ENCODE peak calls at places on chromosome 11, in nine cellular contexts. F is uterus; A is sigmoid colon; H is bronchial epithelial cell; T is astrocyte; E is body of pancreas; J is CD8-positive, alpha-beta T cell; W is heart right ventricle; N is GM12864. Y is an unnamed sample.

GRCh38 chr11:16356057-16356750 is at the start of gene SOX6:
- DNase-seq in N (no peak), F (no peak), J (no peak), W (no peak), H (no peak), T (peak; percentile 76), A (no peak), E (peak; percentile 18), Y (no peak)

GRCh38 chr11:76770642-76771445 is 12.3 kb upstream of the TSKU start:
- DNase-seq in J (no peak), A (peak; percentile 90), E (peak; percentile 34), W (no peak), H (peak; percentile 52), T (peak; percentile 98), N (no peak), F (peak; percentile 81), Y (peak; percentile 86)

GRCh38 chr11:72012897-72013721 is 14.4 kb downstream of the IL18BP start:
- DNase-seq in H (peak; percentile 21), A (peak; percentile 89), N (no peak), T (peak; percentile 91), F (peak; percentile 81), E (peak; percentile 78), J (no peak), W (peak; percentile 71), Y (no peak)

GRCh38 chr11:36711104-36711825 is 113.2 kb upstream of the RAG2 start:
- DNase-seq in A (no peak), J (no peak), T (no peak), N (no peak), E (no peak), H (peak; percentile 4), F (no peak), W (no peak), Y (no peak)

GRCh38 chr11:65547446-65548125 is 10.6 kb downstream of the LTBP3 start:
- DNase-seq in A (no peak), T (no peak), J (no peak), F (no peak), W (no peak), E (no peak), N (no peak), H (no peak), Y (no peak)

GRCh38 chr11:45037425-45038005 is 86.8 kb upstream of the TP53I11 start:
- DNase-seq in E (no peak), N (no peak), J (no peak), A (no peak), T (no peak), F (no peak), W (no peak), H (no peak), Y (no peak)

GRCh38 chr11:115217726-115218311 is 286.4 kb downstream of the CADM1 start:
- DNase-seq in W (no peak), N (no peak), T (peak; percentile 53), F (no peak), J (no peak), H (no peak), E (no peak), A (no peak), Y (no peak)

GRCh38 chr11:61613051-61613450 is 32.2 kb upstream of the SYT7 start:
- DNase-seq in W (no peak), F (no peak), E (no peak), N (no peak), T (no peak), A (no peak), H (no peak), J (no peak), Y (no peak)

GRCh38 chr11:9089061-9089460 is 2.3 kb downstream of the SCUBE2 start:
- DNase-seq in W (no peak), T (no peak), H (no peak), N (no peak), J (no peak), F (no peak), A (no peak), E (no peak), Y (no peak)

GRCh38 chr11:11309906-11310305 is 43.1 kb downstream of the CSNK2A3 start:
- DNase-seq in W (no peak), J (no peak), T (no peak), N (no peak), H (no peak), E (no peak), F (no peak), A (no peak), Y (no peak)

GRCh38 chr11:11313902-11314692 is 39.0 kb downstream of the CSNK2A3 start:
- DNase-seq in T (no peak), A (no peak), J (no peak), N (no peak), W (no peak), F (no peak), H (no peak), E (peak; percentile 49), Y (no peak)

GRCh38 chr11:11311169-11311568 is 41.9 kb downstream of the CSNK2A3 start:
- DNase-seq in J (no peak), H (no peak), N (peak; percentile 15), T (no peak), E (no peak), F (no peak), A (no peak), W (no peak), Y (no peak)

GRCh38 chr11:11313426-11313825 is 39.6 kb downstream of the CSNK2A3 start:
- DNase-seq in J (no peak), N (no peak), E (peak; percentile 41), H (peak; percentile 100), T (peak; percentile 20), W (no peak), A (no peak), F (no peak), Y (peak; percentile 62)

GRCh38 chr11:11312738-11313137 is 40.3 kb downstream of the CSNK2A3 start:
- DNase-seq in N (no peak), H (no peak), E (no peak), T (no peak), F (no peak), W (no peak), A (no peak), J (no peak), Y (no peak)
- TF ChIP-seq CTCF in N (no peak), H (no peak), E (no peak), T (no peak), F (no peak), W (no peak), A (no peak), J (no peak), Y (no peak)

GRCh38 chr11:3853545-3853842 is 2.0 kb upstream of the STIM1 start:
- DNase-seq in E (no peak), W (no peak), J (no peak), H (no peak), F (no peak), A (no peak), N (no peak), T (no peak), Y (no peak)
- H3K4me3 ChIP-seq in E (no peak overlapping the region), W (no peak overlapping the region), J (no peak overlapping the region), H (no peak overlapping the region), F (no peak overlapping the region), A (no peak overlapping the region), N (no peak overlapping the region), T (no peak overlapping the region), Y (no peak overlapping the region)

GRCh38 chr11:64000740-64001514 is 14.7 kb downstream of the OTUB1 start:
- DNase-seq in E (no peak), T (no peak), A (no peak), H (no peak), N (no peak), W (no peak), F (no peak), J (no peak), Y (no peak)
- TF ChIP-seq CTCF in E (no peak), T (no peak), A (peak; percentile 36), H (no peak), N (no peak), W (no peak), F (no peak), J (no peak), Y (peak; percentile 57)

GRCh38 chr11:267491-267994 is 10.7 kb upstream of the NLRP6 start:
- DNase-seq in A (peak; percentile 84), N (no peak), W (no peak), F (no peak), H (no peak), E (no peak), T (no peak), J (no peak), Y (no peak)
- H3K4me3 ChIP-seq in A (peak overlapping the region; percentile 6), N (peak overlapping the region; percentile 72), W (no peak overlapping the region), F (no peak overlapping the region), H (peak overlapping the region; percentile 1), E (no peak overlapping the region), T (no peak overlapping the region), J (peak overlapping the region; percentile 38), Y (no peak overlapping the region)